ENCODE peak calls at places on chromosomes 16 and 17, in four cellular contexts. J is IMR-90, G is ovary, F is breast epithelium. W is an unnamed sample.

GRCh38 chr17:21823643-21824042 is 131.3 kb downstream of the KCNJ18 start:
- DNase-seq in J (no peak), G (no peak), F (no peak), W (no peak)

GRCh38 chr17:55520402-55520801 is 9.2 kb upstream of the SMIM36 start:
- DNase-seq in J (no peak), G (no peak), F (no peak), W (no peak)

GRCh38 chr17:60573139-60573975 is 26.6 kb upstream of the PPM1D start:
- DNase-seq in J (peak; percentile 74), G (no peak), F (no peak), W (no peak)

GRCh38 chr17:74280093-74280513 is 6.1 kb downstream of the DNAI2 start:
- DNase-seq in J (no peak), G (no peak), F (no peak), W (peak; percentile 15)

GRCh38 chr17:31535581-31535981 is 144.1 kb downstream of the RAB11FIP4 start:
- DNase-seq in J (no peak), G (no peak), F (no peak), W (no peak)

GRCh38 chr17:17344507-17345293 is 41.5 kb downstream of the NT5M start:
- DNase-seq in J (no peak), G (no peak), F (no peak), W (no peak)

GRCh38 chr16:50718061-50718760 is 23.7 kb upstream of the CYLD start:
- DNase-seq in J (peak; percentile 36), G (no peak), F (no peak), W (no peak)

GRCh38 chr17:74160656-74161500 is 42.6 kb upstream of the RPL38 start:
- DNase-seq in J (no peak), G (no peak), F (no peak), W (no peak)

GRCh38 chr16:23082161-23082788 is 67.0 kb downstream of the USP31 start:
- DNase-seq in J (no peak), G (no peak), F (no peak), W (no peak)

GRCh38 chr17:17303010-17303846 is at the start of gene NT5M:
- DNase-seq in J (peak; percentile 58), G (peak; percentile 79), F (peak; percentile 32), W (peak; percentile 89)

GRCh38 chr17:49180303-49180702 is 30.1 kb downstream of the GNGT2 start:
- DNase-seq in J (peak; percentile 36), G (no peak), F (no peak), W (peak; percentile 77)

DNA sequence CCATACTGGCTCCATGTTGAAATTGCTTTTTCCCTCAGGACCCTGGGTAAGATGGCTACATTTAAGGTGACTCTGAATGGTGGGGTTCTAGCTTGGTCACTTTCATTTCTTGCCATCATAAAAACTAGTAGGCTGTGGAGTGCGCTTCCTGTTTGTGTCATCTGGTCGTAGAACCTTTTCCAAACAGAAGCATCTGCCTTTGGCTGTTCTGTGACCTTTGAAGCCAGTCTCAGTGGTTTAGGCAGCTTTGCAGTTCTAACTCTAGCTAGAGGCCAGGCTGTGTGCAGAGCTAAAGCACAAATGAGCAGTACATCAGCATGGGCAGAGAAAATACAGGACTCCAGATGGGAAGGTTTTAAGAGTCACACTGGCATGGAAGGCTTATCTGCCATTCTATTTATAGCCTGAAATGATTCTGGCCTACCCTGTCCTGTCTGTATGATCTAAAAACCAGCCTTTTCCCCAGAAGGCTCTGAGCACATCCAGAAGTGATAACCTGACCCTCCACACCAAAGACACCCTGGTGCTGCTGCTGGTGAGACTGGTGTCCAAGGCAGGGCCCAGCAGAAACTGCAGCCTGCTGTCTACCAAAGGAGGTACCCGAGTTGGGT is 8.6 kb downstream of the ESRP2 start:
- DNase-seq in J (no peak), G (no peak), F (no peak), W (no peak)
- TF ChIP-seq POLR2A in J (no peak), G (no peak), F (no peak), W (no peak)

GRCh38 chr17:46192484-46193245 is 564 bp downstream of the KANSL1 start:
- DNase-seq in J (peak; percentile 54), G (peak; percentile 82), F (peak; percentile 60), W (peak; percentile 91)
- TF ChIP-seq POLR2A in J (peak; percentile 25), G (no peak), F (no peak), W (no peak)

DNA sequence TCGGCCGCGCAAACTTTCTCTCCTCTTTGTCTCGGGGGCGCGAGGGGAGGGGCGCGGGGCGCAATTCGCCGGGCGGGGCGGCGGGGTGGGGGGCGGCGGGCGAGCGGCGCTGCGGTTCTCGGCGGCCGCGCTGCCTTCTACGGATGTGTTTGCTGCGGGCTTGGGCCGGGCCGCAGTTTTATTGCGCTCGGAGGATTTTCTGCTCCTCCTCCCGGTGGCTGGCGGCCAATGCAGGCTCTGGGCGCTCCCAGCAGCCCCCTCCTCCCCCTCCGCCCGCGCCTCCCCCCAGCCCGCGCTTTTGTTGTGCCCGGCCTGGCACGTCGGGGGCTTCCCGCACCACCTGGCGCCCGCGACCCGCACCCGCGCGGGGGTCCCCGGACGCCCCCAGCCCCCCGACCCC is at the start of gene TIMP2:
- DNase-seq in J (peak; percentile 83), G (peak; percentile 95), F (peak; percentile 74), W (no peak)
- TF ChIP-seq POLR2A in J (peak; percentile 95), G (no peak), F (no peak), W (no peak)

DNA sequence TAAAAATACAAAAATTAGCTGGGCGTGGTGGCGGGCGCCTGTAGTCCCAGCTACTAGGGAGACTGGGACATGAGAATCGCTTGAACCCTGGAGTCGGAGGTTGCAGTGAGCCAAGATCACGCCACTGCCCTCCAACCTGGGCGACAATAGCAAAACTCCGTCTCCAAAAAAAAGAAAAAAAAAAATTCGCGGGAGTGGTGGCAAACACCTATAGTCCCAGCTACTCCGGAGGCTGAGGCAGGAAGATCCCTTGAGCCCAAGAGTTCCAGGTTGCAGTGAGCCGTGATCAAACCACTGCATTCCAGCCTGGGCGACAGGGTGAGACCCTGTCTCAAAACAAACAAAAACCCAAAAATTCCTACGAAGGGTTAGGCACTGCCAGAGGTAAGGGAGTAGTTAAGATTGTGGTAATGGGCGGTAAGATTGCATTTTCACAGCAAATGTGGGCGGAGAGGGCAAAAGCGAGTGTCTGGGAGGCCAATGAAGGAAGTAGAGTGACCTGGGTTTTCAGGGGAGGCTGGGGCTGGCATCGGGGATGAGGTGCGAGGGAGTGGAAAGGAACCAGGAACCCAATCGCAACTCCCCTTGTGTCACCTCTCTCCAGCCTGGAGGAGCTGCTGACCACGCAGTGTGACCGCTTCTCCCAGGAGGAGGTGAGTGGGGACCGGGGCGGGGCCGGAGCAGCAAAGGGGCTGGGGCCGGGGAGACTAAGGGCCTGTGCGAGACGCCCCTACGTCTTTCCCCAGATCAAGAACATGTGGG is 2.6 kb downstream of the MYL11 start:
- DNase-seq in J (no peak), G (no peak), F (no peak), W (no peak)
- TF ChIP-seq POLR2A in J (no peak), G (no peak), F (no peak), W (no peak)

GRCh38 chr16:4846503-4846900 is 586 bp downstream of the GLYR1 start:
- DNase-seq in J (peak; percentile 55), G (no peak), F (peak; percentile 41), W (peak; percentile 83)
- TF ChIP-seq POLR2A in J (peak; percentile 75), G (no peak), F (no peak), W (peak; percentile 44)

W was measured in erythroblast.